ENCODE peak calls at places on chromosomes 7 and 10, in six cellular contexts. R, A, K, Q, Y and S are unnamed samples.

GRCh38 chr7:117656806-117657205 is 177.0 kb downstream of the CFTR start:
- DNase-seq in R (no peak), A (no peak), K (no peak), Q (no peak), Y (no peak), S (no peak)

GRCh38 chr7:118753464-118753863 is 529.0 kb downstream of the ANKRD7 start:
- DNase-seq in R (no peak), A (no peak), K (no peak), Q (no peak), Y (no peak), S (no peak)

GRCh38 chr10:26960308-26960707 is 99.5 kb upstream of the ABI1 start:
- DNase-seq in R (no peak), A (no peak), K (no peak), Q (no peak), Y (no peak), S (no peak)

GRCh38 chr10:18303851-18304800 is 163.9 kb downstream of the CACNB2 start:
- DNase-seq in R (no peak), A (no peak), K (peak; percentile 53), Q (no peak), Y (no peak), S (no peak)

GRCh38 chr7:151876112-151876898 is 610 bp downstream of the PRKAG2 start:
- DNase-seq in R (no peak), A (peak; percentile 70), K (peak; percentile 78), Q (peak; percentile 49), Y (peak; percentile 81), S (peak; percentile 75)

GRCh38 chr7:32103361-32103760 is 33.2 kb upstream of the PDE1C start:
- DNase-seq in R (no peak), A (no peak), K (no peak), Q (no peak), Y (no peak), S (no peak)

GRCh38 chr7:107446531-107446930 is 23.3 kb upstream of the GPR22 start:
- DNase-seq in R (peak; percentile 13), A (peak; percentile 4), K (no peak), Q (no peak), Y (no peak), S (no peak)

GRCh38 chr10:7152982-7153381 is 257.9 kb downstream of the SFMBT2 start:
- DNase-seq in R (no peak), A (no peak), K (no peak), Q (no peak), Y (no peak), S (no peak)

GRCh38 chr10:97961979-97962378 is 68.4 kb downstream of the CRTAC1 start:
- DNase-seq in R (no peak), A (no peak), K (no peak), Q (no peak), Y (no peak), S (no peak)

GRCh38 chr7:40810274-40810673 is 675.5 kb downstream of the SUGCT start:
- DNase-seq in R (no peak), A (no peak), K (no peak), Q (no peak), Y (no peak), S (no peak)

GRCh38 chr10:93515071-93515962 is 18.9 kb downstream of the CEP55 start:
- DNase-seq in R (no peak), A (no peak), K (no peak), Q (no peak), Y (no peak), S (no peak)

GRCh38 chr10:683448-684071 is 5.9 kb downstream of the DIP2C start:
- DNase-seq in R (peak; percentile 79), A (no peak), K (no peak), Q (no peak), Y (no peak), S (no peak)

GRCh38 chr10:112343056-112343806 is 30.7 kb upstream of the ACSL5 start:
- DNase-seq in R (no peak), A (no peak), K (no peak), Q (no peak), Y (no peak), S (no peak)